ENCODE peak calls at places on chromosomes 3 and 15, in five cellular contexts. X is GM23338, D is mammary epithelial cell, A is IMR-90, Y is astrocyte. T is an unnamed sample. For H3K4me1 and H3K36me3, the result is how much of the 10 kb centered on the place peaks cover.

GRCh38 chr3:10528046-10528445 is 22.7 kb upstream of the ATP2B2 start:
- DNase-seq in X (no peak), D (no peak), Y (no peak), A (no peak), T (no peak)

GRCh38 chr15:53307952-53308624 is 451.4 kb downstream of the WDR72 start:
- DNase-seq in D (peak), Y (no peak), X (peak), A (no peak), T (no peak)

GRCh38 chr3:24202071-24202470 is 257.0 kb downstream of the NR1D2 start:
- DNase-seq in A (no peak), X (no peak), Y (no peak), D (no peak), T (no peak)

GRCh38 chr3:184654375-184654774 is 57.5 kb downstream of the MAGEF1 start:
- DNase-seq in X (no peak), D (peak), A (no peak), Y (no peak), T (no peak)

GRCh38 chr15:65208656-65209055 is 2.6 kb downstream of the CILP start:
- DNase-seq in D (no peak), Y (no peak), X (no peak), A (no peak), T (no peak)

GRCh38 chr3:65342084-65342683 is 654.4 kb upstream of the ADAMTS9 start:
- DNase-seq in X (peak), A (peak), D (peak), Y (no peak), T (peak)

GRCh38 chr3:22210693-22211092 is 459.7 kb upstream of the ZNF385D start:
- DNase-seq in Y (no peak), D (no peak), A (no peak), X (no peak), T (no peak)

GRCh38 chr3:48273594-48274211 is 32.8 kb downstream of the ZNF589 start:
- DNase-seq in A (peak), D (peak), Y (peak), X (peak), T (peak)

GRCh38 chr15:55737373-55737772 is 5.6 kb downstream of the PRTG start:
- DNase-seq in X (peak), D (no peak), A (peak), Y (peak), T (peak)

GRCh38 chr15:46709461-46709860 is 1007.8 kb upstream of the SEMA6D start:
- DNase-seq in Y (no peak), A (no peak), X (no peak), D (no peak), T (no peak)

GRCh38 chr3:30012941-30013543 is 593.4 kb upstream of the TGFBR2 start:
- DNase-seq in D (peak), Y (peak), A (peak), X (peak), T (peak)

GRCh38 chr15:29674661-29675533 is 147.4 kb downstream of the TJP1 start:
- DNase-seq in D (no peak), A (peak), Y (peak), X (peak), T (peak)

GRCh38 chr3:149751551-149751950 is 738 bp downstream of the COMMD2 start:
- DNase-seq in Y (no peak), X (peak), A (no peak), D (peak), T (peak)

GRCh38 chr3:192422998-192423349 is 304.4 kb downstream of the FGF12 start:
- DNase-seq in Y (no peak), D (no peak), A (no peak), X (peak), T (no peak)

GRCh38 chr15:71333839-71334238 is 218.6 kb downstream of the THSD4 start:
- DNase-seq in D (no peak), X (no peak), A (peak), Y (peak), T (peak)

GRCh38 chr3:52857870-52858269 is 23.1 kb upstream of the MUSTN1 start:
- DNase-seq in D (no peak), Y (no peak), A (no peak), X (no peak), T (no peak)

GRCh38 chr15:55694652-55695150 is 48.3 kb downstream of the PRTG start:
- DNase-seq in X (peak), D (no peak), Y (peak), A (peak), T (peak)

GRCh38 chr3:56904526-56905245 is 102.9 kb upstream of the ARHGEF3 start:
- DNase-seq in D (no peak), A (no peak), Y (no peak), X (no peak), T (peak)

GRCh38 chr3:173599673-173600072 is 202.1 kb downstream of the NLGN1 start:
- DNase-seq in A (peak), D (no peak), X (no peak), Y (no peak), T (no peak)

GRCh38 chr15:62269504-62269903 is 104.4 kb upstream of the C2CD4B start:
- DNase-seq in X (peak), A (no peak), D (peak), Y (no peak), T (peak)

GRCh38 chr3:165797551-165797950 is 39.7 kb downstream of the BCHE start:
- DNase-seq in X (no peak), D (no peak), A (no peak), Y (no peak), T (no peak)

GRCh38 chr3:184626942-184627341 is 65.4 kb downstream of the EPHB3 start:
- DNase-seq in Y (no peak), A (no peak), D (no peak), X (no peak), T (no peak)

GRCh38 chr15:92460023-92460422 is 66.3 kb downstream of the ST8SIA2 start:
- DNase-seq in D (no peak), X (no peak), A (no peak), Y (no peak), T (no peak)

GRCh38 chr15:100588638-100589242 is 13.2 kb downstream of the LINS1 start:
- DNase-seq in Y (no peak), X (peak), D (peak), A (peak), T (peak)

GRCh38 chr3:5733995-5734394 is 546.5 kb downstream of the EDEM1 start:
- DNase-seq in Y (no peak), X (no peak), A (no peak), D (no peak), T (no peak)

GRCh38 chr3:117752984-117753717 is 1043.6 kb downstream of the TUSC7 start:
- DNase-seq in A (peak), D (no peak), X (no peak), Y (peak), T (peak)

GRCh38 chr3:99407257-99407656 is 231.1 kb upstream of the COL8A1 start:
- DNase-seq in A (peak), Y (peak), D (no peak), X (no peak), T (peak)

GRCh38 chr3:197454014-197454413 is 101.8 kb downstream of the BDH1 start:
- DNase-seq in A (no peak), Y (no peak), X (no peak), D (no peak), T (no peak)

GRCh38 chr15:58726867-58727266 is 22.6 kb downstream of the ADAM10 start:
- DNase-seq in A (no peak), Y (no peak), D (no peak), X (peak), T (no peak)

DNA sequence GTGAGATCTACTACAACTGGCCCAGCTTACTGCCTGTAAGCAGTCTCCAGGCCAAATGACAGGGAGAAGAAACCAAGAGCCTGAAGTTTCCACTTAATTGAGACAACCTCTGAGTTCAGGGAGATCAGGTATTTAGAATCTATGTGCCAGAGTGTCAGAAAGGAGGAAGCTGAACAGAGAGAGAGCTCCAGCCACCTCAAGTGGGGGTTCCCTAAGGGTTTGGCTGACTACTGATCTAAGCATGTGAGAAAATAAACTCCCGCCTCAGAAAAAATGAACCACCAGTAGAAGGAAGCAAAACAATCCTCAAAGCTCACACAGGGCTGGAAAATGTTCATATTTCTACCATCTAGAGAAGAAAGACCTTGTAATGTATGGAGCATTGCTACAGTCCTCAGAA is 25.0 kb downstream of the ADAM10 start:
- DNase-seq in A (peak), X (no peak), Y (peak), D (no peak), T (peak)
- H3K4me1 ChIP-seq in A (under half), X (under half), Y (under half), D (under half), T (under half)

GRCh38 chr15:59647085-59647484 is 10.2 kb downstream of the GTF2A2 start:
- DNase-seq in D (no peak), Y (no peak), A (no peak), X (no peak), T (no peak)
- H3K36me3 ChIP-seq in D (under half), Y (under half), A (under half), X (under half), T (under half)

DNA sequence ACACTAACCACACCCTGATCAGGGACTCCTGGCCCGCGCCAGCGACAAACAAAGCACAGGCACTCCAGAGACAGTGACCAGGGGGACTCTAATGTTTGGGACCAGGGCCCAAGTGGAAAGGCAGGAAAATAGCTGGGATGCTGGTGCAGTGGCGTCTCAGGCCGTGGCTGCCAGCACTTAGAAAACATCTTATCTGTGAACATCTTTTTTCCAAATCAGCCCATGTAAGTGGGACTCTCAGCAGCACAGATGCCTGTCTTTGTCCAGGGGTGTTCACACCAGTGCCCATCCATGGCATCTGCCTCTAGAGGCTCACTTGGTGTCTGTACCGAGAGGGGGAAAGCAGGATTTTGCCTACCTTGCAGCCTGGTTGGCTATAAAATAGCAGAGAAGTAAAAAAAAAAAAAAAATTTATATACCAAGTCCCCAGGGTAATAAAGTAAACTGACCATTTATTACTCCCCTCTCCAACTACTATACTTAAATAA is 26.7 kb downstream of the SLC12A8 start:
- DNase-seq in Y (no peak), X (no peak), A (no peak), D (no peak), T (no peak)
- H3K4me2 ChIP-seq in Y (no peak), X (no peak), A (no peak), D (no peak), T (peak)

DNA sequence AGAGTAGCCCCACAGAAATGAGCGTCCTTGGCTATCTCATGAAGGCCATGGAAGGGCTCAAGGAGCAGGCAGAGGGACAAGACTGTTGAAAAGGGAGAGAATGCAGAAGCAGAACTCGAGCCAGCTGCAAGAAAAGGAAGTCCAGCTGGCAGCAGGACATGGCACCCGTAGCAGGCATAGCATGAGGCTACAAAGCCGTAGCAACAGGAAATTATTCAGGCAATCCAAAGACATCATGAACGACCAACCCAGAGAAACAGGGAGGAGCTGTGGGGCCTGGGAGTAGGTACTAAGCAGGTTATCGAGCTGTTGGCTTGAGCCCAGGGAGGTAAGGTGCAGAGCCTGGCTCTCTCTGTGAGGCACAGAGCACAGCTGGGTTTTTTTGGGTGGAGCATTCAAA is 144.1 kb upstream of the SMAD3 start:
- DNase-seq in Y (no peak), X (no peak), D (no peak), A (no peak), T (no peak)
- H3K4me1 ChIP-seq in Y (under half), X (under half), D (under half), A (under half), T (under half)

DNA sequence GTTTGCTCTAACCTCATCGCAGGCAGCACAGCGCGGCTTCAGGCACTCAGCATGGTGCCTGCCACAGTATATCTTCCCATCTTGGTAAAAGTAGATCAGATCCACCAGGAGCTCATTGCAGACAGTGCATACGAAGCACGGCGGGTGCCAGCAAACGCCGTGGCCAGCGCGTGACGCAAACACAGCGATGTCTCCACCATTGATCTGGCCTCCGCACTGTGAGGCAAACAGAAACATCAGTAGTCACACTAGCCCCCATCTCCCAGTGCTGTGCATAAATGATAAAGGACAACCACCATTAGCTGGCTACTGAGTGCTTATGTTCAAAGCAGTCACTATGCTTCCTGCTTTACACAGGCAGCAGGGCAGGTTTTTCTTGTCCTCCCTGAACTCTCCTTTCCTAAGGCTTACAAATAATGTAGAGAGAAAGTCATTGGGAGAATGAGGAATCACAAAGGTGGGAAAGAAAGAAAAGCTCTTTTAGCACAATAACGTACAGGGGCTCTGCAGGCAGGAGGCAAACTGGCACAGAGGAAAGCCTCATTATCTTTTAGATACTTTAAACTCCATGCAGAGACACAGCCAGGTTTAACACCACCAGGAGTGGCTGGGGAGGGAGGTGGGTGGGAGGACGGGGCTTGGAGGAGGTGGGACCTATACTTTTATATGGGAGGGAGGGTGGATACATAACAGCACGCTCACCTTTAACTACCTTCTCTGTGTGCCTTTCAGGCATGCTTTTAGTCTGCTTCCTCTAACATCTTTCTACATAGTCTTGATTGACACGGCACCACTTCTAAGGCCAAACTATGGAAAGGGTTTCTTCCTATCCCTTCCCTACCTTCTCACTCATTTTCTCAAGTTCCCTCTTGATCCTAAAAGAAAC is 67.9 kb downstream of the PRICKLE2 start:
- DNase-seq in A (no peak), Y (no peak), X (no peak), D (no peak), T (no peak)
- H3K36me3 ChIP-seq in A (under half), Y (under half), X (under half), D (under half), T (under half)

GRCh38 chr3:111472556-111472955 is 69.4 kb upstream of the CD96 start:
- DNase-seq in D (no peak), A (no peak), Y (no peak), X (peak), T (no peak)
- H3K4me2 ChIP-seq in D (no peak), A (no peak), Y (no peak), X (peak), T (no peak)

GRCh38 chr3:51390186-51390585 is 899 bp upstream of the RBM15B start:
- DNase-seq in Y (no peak), X (no peak), A (no peak), D (no peak), T (no peak)

GRCh38 chr3:51391566-51392300 is 648 bp downstream of the RBM15B start:
- DNase-seq in D (peak), Y (peak), A (peak), X (peak), T (peak)

GRCh38 chr3:51392301-51393095 is 1.4 kb downstream of the RBM15B start:
- DNase-seq in X (no peak), Y (no peak), D (no peak), A (no peak), T (no peak)

GRCh38 chr3:51390600-51391074 is 448 bp upstream of the RBM15B start:
- DNase-seq in A (no peak), Y (no peak), X (peak), D (no peak), T (no peak)

DNA sequence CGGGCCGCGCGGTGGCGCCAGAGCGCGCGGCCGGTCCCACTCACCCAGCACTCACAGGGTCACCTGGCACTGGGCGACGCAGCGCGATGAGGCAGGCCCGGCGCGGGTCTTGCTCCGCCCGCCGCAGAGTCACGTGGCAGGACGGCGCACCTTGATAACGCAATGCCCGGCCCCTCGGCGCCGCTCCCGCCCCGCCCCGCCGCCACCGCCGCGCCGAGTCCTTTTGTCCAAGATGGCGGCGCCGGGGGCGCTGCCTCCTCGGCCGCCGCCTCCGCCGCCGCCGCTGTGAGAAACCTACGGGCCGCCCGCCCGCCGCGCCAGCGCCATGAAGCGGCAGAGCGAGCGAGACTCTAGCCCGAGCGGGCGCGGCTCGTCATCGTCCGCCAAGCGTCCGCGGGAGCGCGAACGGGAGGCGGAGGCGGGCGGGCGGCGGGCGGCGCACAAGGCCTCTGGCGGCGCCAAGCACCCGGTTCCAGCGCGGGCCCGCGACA is at the start of gene RBM15B:
- DNase-seq in A (peak), D (peak), X (no peak), Y (peak), T (peak)
- H3K4me1 ChIP-seq in A (under half), D (half or more), X (under half), Y (half or more), T (under half)

GRCh38 chr15:63634154-63634553 is 37.0 kb downstream of the FBXL22 start:
- DNase-seq in D (no peak), Y (no peak), A (no peak), X (no peak), T (peak)

GRCh38 chr15:63636518-63637061 is 39.4 kb downstream of the FBXL22 start:
- DNase-seq in D (no peak), Y (no peak), A (no peak), X (no peak), T (no peak)

GRCh38 chr15:63640146-63640545 is 43.0 kb downstream of the FBXL22 start:
- DNase-seq in Y (no peak), A (no peak), D (no peak), X (no peak), T (no peak)

GRCh38 chr15:63633312-63633711 is 36.1 kb downstream of the FBXL22 start:
- DNase-seq in X (no peak), A (no peak), Y (no peak), D (no peak), T (no peak)

GRCh38 chr15:63638828-63639227 is 41.6 kb downstream of the FBXL22 start:
- DNase-seq in X (no peak), Y (no peak), A (no peak), D (no peak), T (no peak)
- H3K36me3 ChIP-seq in X (under half), Y (under half), A (under half), D (under half), T (under half)

GRCh38 chr3:55466526-55466925 is 20.6 kb downstream of the WNT5A start:
- DNase-seq in D (no peak), X (no peak), A (no peak), Y (no peak), T (no peak)
- H3K4me2 ChIP-seq in D (no peak), X (no peak), A (peak), Y (peak), T (no peak)